ENCODE peak calls at places on chromosomes 3 and 15, in ten cellular contexts. Z is spleen, B is NB4, V is esophagus squamous epithelium, Y is sigmoid colon, A is gastrocnemius medialis, T is GM12891, G is Peyer's patch, L is A549, Q is IMR-90. J is an unnamed sample.

GRCh38 chr15:23877502-23878412 is 190.7 kb upstream of the NDN start:
- DNase-seq in Z (no peak), B (peak), V (no peak), Y (no peak), A (no peak), T (peak), G (no peak), L (peak), Q (no peak), J (peak)

GRCh38 chr3:100825574-100825973 is 116.3 kb downstream of the TFG start:
- DNase-seq in Z (no peak), B (no peak), V (no peak), Y (no peak), A (no peak), T (no peak), G (no peak), L (no peak), Q (no peak), J (no peak)

GRCh38 chr3:181930105-181930504 is 218.4 kb downstream of the SOX2 start:
- DNase-seq in Z (no peak), B (no peak), V (no peak), Y (no peak), A (no peak), T (no peak), G (no peak), L (no peak), Q (no peak), J (no peak)

GRCh38 chr3:42122261-42123011 is 31.3 kb downstream of the TRAK1 start:
- DNase-seq in Z (no peak), B (no peak), V (no peak), Y (peak), A (no peak), T (no peak), G (no peak), L (no peak), Q (no peak), J (no peak)

GRCh38 chr15:31498329-31498728 is 171.7 kb downstream of the KLF13 start:
- DNase-seq in Z (no peak), B (no peak), V (no peak), Y (no peak), A (no peak), T (no peak), G (no peak), L (no peak), Q (no peak), J (no peak)

GRCh38 chr3:16639806-16640205 is 34.6 kb upstream of the DAZL start:
- DNase-seq in Z (no peak), B (no peak), V (no peak), Y (no peak), A (no peak), T (no peak), G (no peak), L (no peak), Q (no peak), J (no peak)

GRCh38 chr3:65551945-65552344 is 486.8 kb downstream of the MAGI1 start:
- DNase-seq in Z (no peak), B (no peak), V (no peak), Y (no peak), A (no peak), T (no peak), G (no peak), L (no peak), Q (no peak), J (no peak)

GRCh38 chr3:149174901-149175300 is 45.5 kb downstream of the HPS3 start:
- DNase-seq in Z (no peak), B (peak), V (no peak), Y (no peak), A (no peak), T (no peak), G (no peak), L (no peak), Q (no peak), J (no peak)

GRCh38 chr3:29284578-29284977 is 3.7 kb downstream of the RBMS3 start:
- DNase-seq in Z (no peak), B (no peak), V (no peak), Y (no peak), A (no peak), T (no peak), G (no peak), L (no peak), Q (peak), J (no peak)

GRCh38 chr3:132268956-132269355 is 48.3 kb upstream of the ACP3 start:
- DNase-seq in Z (no peak), B (peak), V (no peak), Y (no peak), A (no peak), T (no peak), G (no peak), L (no peak), Q (peak), J (peak)

DNA sequence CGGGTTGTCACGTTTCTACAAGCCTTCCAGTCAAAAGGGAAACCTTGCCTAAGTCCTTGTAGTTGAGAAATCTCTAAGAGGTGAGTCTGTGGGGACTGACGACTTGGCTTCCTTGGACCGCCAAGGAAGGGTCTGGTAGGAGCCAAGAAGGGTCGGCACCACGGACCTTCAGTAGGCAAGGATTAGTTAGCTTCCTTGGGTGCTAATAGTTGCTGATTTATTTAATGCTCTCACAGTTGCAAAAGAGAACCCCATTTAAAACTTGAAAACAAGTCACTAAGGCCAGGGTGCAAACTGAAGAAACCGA is 360 bp upstream of the LCMT2 start:
- DNase-seq in Z (no peak), B (no peak), V (no peak), Y (no peak), A (no peak), T (peak), G (no peak), L (no peak), Q (no peak), J (no peak)
- TF ChIP-seq POLR2A in Z (no peak), B (no peak), V (no peak), Y (no peak), A (no peak), T (no peak), G (no peak), L (no peak), Q (no peak), J (no peak)

GRCh38 chr3:194401815-194402461 is 2.9 kb upstream of the GP5 start:
- DNase-seq in Z (no peak), B (no peak), V (no peak), Y (no peak), A (no peak), T (no peak), G (no peak), L (no peak), Q (no peak), J (no peak)
- TF ChIP-seq POLR2A in Z (no peak), B (no peak), V (no peak), Y (no peak), A (no peak), T (no peak), G (no peak), L (no peak), Q (no peak), J (no peak)

DNA sequence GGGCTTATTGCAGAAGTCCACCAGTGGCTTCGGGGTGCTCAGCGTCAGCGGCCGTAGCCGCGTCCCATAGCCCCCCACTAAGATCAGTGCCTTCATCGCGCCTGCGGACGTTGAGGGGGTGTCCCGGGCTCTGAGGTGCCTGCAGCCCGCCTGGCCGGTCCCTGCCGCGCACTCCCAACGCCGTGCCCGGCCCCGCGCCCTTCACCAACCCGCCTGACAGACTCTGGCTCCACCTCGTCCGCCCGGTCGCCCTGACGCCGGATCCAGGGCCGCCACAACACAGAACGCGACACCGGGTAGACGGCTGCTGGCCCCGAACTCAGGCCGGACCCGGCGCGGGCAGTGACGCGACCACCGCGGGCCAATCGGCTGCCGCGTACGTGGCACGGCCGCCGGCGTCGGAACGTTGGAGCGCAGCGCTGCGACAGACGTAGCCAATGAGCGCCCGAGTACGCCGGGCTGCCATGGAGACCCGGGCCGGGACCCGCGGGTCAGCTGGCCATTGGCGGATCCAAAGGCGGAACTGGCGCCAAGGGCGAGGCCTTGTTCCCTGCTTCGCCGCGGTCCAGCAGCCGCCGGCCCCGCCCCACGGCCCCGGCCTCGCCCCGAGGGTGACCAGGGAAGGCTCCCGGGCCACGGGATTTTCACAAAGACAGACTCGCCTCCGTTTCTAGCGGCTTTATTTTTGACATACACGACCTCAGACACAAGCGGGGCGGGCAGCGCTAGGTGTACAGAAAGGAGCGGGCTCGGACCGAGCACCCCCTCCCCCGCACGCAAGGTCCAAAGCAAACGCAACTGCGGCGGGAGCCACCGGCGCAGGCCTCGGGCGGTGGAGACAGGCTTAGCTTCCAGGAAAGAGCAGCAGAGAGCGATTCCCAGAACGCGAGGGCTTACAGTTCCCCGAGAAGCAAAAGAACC is at the start of gene GMPPB:
- DNase-seq in Z (peak), B (peak), V (peak), Y (peak), A (peak), T (peak), G (peak), L (peak), Q (peak), J (peak)
- TF ChIP-seq POLR2A in Z (peak), B (peak), V (peak), Y (peak), A (peak), T (peak), G (peak), L (peak), Q (peak), J (peak)

DNA sequence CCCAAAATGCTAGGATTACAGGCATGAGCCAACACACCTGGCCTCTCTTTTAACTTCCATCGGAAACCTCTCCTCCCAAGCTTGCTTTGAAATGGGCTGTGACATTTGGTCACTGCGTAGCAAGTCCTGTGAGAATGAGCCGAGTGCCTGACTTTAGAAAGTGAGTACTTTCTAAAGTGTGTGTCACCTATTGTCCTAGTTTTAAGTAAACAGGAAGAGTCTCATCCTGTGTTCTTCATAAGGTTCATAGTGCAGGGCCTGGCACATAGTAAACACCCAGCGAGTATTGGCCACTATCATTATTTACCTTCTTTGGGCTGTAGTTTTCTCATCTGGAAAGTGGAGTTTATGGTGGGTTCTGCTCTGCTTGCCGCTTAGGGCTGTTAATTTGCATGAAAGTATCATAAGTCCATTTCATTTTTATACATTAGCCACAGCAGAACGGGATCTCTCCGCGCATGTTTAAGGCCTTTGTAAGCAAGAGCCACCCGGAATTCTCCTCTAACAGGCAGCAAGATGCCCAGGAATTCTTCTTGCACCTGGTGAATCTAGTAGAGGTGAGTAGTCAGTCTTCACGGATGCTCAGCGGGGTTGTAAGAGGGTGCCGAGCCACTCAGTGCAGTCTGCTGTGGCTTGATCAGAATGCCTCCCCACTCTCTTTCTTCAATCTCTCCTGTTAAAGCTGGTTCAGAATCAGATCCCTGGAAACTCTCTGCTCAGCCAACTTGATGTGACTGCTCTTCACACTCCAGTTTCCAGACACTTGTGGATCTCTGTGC is 87.2 kb downstream of the USP13 start:
- DNase-seq in Z (no peak), B (no peak), V (no peak), Y (no peak), A (no peak), T (no peak), G (no peak), L (no peak), Q (no peak), J (no peak)
- TF ChIP-seq POLR2A in Z (no peak), B (no peak), V (no peak), Y (no peak), A (no peak), T (no peak), G (no peak), L (no peak), Q (no peak), J (no peak)

DNA sequence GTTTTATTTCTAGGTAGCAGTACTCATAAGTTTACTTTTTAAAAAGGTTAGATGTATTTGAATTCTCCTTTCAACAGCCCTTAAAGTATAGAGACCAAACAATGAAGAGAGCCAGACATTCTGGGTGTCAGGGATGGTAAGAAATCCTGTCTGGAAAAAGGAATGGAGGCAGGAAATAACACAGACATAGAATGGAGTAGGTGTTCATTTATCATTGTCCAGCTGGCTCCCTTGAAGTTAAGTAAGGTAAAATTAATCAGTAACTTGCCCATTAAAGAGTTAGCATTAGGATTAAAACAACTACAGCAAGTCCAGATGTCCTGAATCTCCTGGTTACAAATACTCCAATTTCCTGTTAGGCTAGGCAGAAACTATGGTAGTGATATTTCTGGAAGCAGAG is 13.5 kb upstream of the SUCNR1 start:
- DNase-seq in Z (no peak), B (no peak), V (no peak), Y (no peak), A (no peak), T (no peak), G (no peak), L (no peak), Q (no peak), J (no peak)
- TF ChIP-seq POLR2A in Z (no peak), B (no peak), V (no peak), Y (no peak), A (no peak), T (no peak), G (no peak), L (no peak), Q (no peak), J (no peak)

DNA sequence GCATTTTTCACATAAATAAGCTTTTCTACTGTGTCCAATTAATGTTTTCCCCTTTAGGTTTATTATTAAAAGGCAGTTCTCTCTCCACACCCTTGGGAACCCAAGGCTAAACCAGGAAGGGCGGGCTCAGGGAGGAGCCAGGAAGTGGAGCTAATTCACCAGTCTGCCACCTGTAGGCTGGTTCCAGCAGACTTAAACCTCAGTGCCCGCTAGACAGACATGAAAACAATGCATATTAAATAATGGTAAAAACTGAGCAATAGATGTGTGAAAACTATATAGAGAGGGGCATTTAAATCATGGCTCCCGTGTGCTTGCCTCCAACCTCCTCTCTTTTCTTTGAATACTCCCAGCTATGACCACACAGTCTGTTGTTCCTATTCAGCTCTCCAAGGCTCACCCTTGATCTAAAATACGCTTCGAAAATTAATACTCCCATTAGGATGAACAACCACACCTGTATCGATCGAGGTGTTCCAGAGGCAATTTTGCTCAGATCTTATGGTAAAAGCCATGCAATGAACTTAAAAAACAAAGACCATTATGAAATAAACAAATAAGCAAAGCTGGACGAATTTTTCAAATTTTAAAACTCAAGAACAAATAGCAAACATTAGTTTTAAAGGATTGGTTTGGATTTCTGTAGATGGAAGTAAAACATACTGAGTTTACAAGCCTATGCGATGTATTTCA is 253.3 kb downstream of the TJP1 start:
- DNase-seq in Z (no peak), B (peak), V (no peak), Y (no peak), A (no peak), T (no peak), G (no peak), L (peak), Q (no peak), J (no peak)
- TF ChIP-seq POLR2A in Z (no peak), B (no peak), V (no peak), Y (no peak), A (no peak), T (no peak), G (no peak), L (no peak), Q (no peak), J (no peak)

DNA sequence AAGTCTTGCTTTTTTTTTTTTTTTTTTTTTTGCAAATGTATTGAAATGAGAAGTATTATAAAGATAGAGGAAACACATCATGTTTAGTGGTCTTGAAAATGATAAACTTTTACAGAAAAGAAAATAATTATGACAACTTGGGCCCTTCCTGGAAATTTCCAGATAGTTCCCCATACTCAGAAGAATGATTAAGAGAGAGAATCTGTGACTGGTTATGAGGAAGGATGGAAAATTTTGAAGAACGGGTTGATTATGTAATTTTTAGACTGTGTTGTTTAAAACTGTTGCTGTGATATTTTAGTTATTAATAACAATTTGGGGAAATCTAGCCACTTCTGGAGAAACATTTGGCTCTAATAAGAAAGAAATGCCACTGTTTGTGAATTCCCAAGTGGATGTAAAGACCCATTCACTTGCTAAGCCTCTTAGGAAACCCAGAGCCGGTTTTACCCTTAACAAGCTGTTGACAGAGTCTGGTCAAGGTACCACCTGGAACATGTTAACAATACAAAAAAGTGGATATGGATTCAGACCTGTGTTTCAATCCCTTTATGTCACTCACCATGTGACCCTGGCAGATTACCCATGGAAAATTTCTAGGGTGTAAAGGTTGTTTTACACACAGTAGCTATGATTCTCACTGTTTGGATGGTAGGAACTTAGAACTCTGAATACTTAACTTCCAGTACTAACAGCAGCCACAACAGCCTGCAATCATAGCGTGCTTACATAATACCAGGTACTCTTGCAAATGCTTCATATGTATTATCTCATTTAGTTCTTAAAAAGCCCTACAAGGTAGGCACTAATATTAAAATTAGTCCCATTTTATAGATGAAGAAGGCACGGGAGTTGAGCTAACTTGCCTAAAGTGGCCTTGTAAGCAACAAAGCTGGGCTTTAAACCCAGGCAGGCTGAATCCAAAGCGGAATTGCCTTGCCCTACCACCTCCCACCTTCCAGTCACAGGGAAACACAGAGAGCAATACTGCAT is 32.0 kb downstream of the ZBTB38 start:
- DNase-seq in Z (no peak), B (no peak), V (no peak), Y (no peak), A (no peak), T (no peak), G (no peak), L (no peak), Q (no peak), J (no peak)
- TF ChIP-seq POLR2A in Z (no peak), B (no peak), V (no peak), Y (no peak), A (no peak), T (no peak), G (no peak), L (no peak), Q (no peak), J (no peak)

J was measured in erythroblast.